ENCODE peak calls at places on chromosome 10, in five cellular contexts. A is psoas muscle, Z is IMR-90, R is left lung, W is mammary epithelial cell. M is an unnamed sample.

GRCh38 chr10:86321568-86321967 is 45.0 kb downstream of the GRID1 start:
- DNase-seq in A (no peak), Z (no peak), R (no peak), W (no peak), M (no peak)

GRCh38 chr10:48658243-48658888 is 26.3 kb upstream of the WDFY4 start:
- DNase-seq in A (peak; percentile 79), Z (peak; percentile 58), R (peak; percentile 90), W (peak; percentile 39), M (peak; percentile 85)

GRCh38 chr10:124539935-124540641 is 78.5 kb downstream of the LHPP start:
- DNase-seq in A (peak; percentile 75), Z (peak; percentile 18), R (peak; percentile 90), W (no peak), M (peak; percentile 82)

GRCh38 chr10:99364125-99364524 is 35.0 kb downstream of the CNNM1 start:
- DNase-seq in A (no peak), Z (peak; percentile 79), R (no peak), W (no peak), M (no peak)

GRCh38 chr10:76382381-76382851 is 951.0 kb downstream of the LRMDA start:
- DNase-seq in A (peak; percentile 14), Z (peak; percentile 49), R (no peak), W (peak; percentile 58), M (no peak)

GRCh38 chr10:25504306-25504705 is 329.5 kb downstream of the GPR158 start:
- DNase-seq in A (no peak), Z (no peak), R (no peak), W (no peak), M (no peak)

GRCh38 chr10:113178771-113179170 is 228.7 kb downstream of the TCF7L2 start:
- DNase-seq in A (no peak), Z (no peak), R (no peak), W (no peak), M (no peak)

GRCh38 chr10:89171263-89171872 is 35.7 kb downstream of the CH25H start:
- DNase-seq in A (no peak), Z (peak; percentile 64), R (no peak), W (peak; percentile 26), M (no peak)

GRCh38 chr10:84429926-84430520 is 101.6 kb downstream of the CCSER2 start:
- DNase-seq in A (peak; percentile 34), Z (peak; percentile 47), R (no peak), W (peak; percentile 61), M (peak; percentile 60)

DNA sequence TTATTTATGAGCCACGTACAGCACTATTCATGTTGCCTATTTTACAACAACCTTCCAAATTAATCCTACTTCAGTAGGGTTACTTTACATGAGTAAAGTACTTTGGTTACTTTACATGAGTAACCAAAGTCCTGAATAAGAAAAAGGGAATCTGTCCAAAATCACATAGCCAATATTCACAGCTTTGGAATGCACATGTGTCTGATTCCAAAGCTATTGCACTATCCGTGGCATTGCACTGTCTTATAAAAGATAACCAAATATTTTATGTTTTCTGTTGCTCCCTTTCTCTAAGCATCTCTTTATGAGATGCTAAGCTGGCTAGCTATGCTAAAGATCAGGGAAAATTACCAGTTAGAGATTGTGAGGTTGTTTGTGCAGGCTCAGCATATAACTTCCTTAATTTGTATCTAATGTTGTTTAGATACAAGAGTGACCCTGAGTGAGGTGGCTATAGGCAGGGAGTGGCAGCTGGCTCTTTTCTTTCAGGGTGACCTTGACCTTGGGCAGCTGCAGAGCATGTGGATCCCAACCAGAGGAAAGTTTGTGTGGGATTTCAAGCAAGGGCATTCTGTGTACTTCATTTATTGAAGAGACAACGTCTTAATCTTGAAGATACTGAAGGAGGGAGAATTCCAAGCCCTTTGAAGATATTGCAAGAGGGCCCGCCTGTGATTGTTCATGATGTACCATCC is 366.1 kb upstream of the ANKRD30A start:
- DNase-seq in A (no peak), Z (peak; percentile 93), R (no peak), W (peak; percentile 56), M (no peak)
- TF ChIP-seq CTCF in A (no peak), Z (no peak), R (no peak), W (no peak), M (no peak)

GRCh38 chr10:59831658-59832503 is 74.5 kb downstream of the CCDC6 start:
- DNase-seq in A (no peak), Z (no peak), R (no peak), W (peak; percentile 55), M (no peak)

GRCh38 chr10:59825932-59826331 is 72.7 kb upstream of the MRLN start:
- DNase-seq in A (no peak), Z (no peak), R (no peak), W (no peak), M (no peak)

GRCh38 chr10:59829601-59830000 is 76.3 kb upstream of the MRLN start:
- DNase-seq in A (no peak), Z (no peak), R (no peak), W (no peak), M (no peak)

GRCh38 chr10:59830601-59831259 is 75.6 kb downstream of the CCDC6 start:
- DNase-seq in A (peak; percentile 29), Z (peak; percentile 56), R (no peak), W (peak; percentile 12), M (peak; percentile 53)

DNA sequence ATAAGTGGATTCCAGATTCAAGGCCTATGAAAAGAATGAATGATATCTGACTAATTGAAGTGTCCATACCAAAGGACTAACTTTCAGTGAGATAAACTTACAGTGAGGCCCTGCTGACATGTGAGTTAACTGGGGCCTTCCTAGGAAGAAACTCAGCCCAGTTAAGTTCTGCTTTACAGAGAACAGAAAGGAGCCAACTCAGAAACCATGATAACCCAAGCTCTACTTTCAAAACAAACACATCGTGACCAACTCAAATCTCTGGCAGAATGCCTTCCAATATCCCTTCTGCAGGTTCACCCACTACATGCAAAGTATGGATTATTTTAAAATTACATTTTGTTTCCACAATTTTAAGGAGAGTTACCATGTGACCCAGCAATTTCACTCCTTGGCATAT is 75.8 kb upstream of the MRLN start:
- DNase-seq in A (no peak), Z (peak; percentile 17), R (no peak), W (no peak), M (no peak)
- TF ChIP-seq CTCF in A (no peak), Z (no peak), R (no peak), W (no peak), M (no peak)

GRCh38 chr10:75351637-75352036 is 49.9 kb downstream of the ZNF503 start:
- DNase-seq in A (no peak), Z (no peak), R (no peak), W (no peak), M (no peak)

GRCh38 chr10:75350791-75351190 is 50.8 kb downstream of the ZNF503 start:
- DNase-seq in A (no peak), Z (peak; percentile 80), R (no peak), W (peak; percentile 49), M (no peak)

GRCh38 chr10:75345738-75346137 is 55.8 kb downstream of the ZNF503 start:
- DNase-seq in A (no peak), Z (no peak), R (no peak), W (no peak), M (no peak)

GRCh38 chr10:75344170-75344569 is 57.4 kb downstream of the ZNF503 start:
- DNase-seq in A (no peak), Z (no peak), R (no peak), W (no peak), M (no peak)

GRCh38 chr10:75347211-75347610 is 54.4 kb downstream of the ZNF503 start:
- DNase-seq in A (no peak), Z (no peak), R (no peak), W (no peak), M (peak; percentile 57)
- TF ChIP-seq CTCF in A (no peak), Z (no peak), R (no peak), W (no peak), M (no peak)

GRCh38 chr10:88131561-88132139 is 268.2 kb downstream of the PTEN start:
- DNase-seq in A (peak; percentile 42), Z (no peak), R (no peak), W (peak; percentile 93), M (no peak)
- TF ChIP-seq CTCF in A (peak; percentile 33), Z (no peak), R (no peak), W (peak; percentile 72), M (no peak)

DNA sequence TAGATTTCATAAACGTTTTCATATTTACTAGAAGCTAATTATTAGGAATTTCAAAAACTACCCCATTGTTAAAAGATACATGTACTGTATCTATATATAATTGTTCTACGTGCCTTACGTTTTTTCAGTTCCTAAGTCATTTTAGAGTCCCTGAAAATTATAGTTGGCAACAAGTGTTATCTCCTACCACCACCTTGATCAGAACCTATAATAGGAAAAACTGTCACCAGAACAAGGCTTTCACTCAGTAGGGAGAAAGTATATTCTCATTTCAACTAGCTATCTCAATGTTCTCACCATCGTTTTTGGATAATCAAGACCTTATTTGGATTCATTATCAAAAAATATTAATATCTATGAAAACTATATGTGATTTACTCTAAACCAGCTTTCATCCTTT is 107.7 kb downstream of the CPEB3 start:
- DNase-seq in A (no peak), Z (no peak), R (no peak), W (no peak), M (no peak)
- TF ChIP-seq CTCF in A (no peak), Z (no peak), R (no peak), W (no peak), M (no peak)

DNA sequence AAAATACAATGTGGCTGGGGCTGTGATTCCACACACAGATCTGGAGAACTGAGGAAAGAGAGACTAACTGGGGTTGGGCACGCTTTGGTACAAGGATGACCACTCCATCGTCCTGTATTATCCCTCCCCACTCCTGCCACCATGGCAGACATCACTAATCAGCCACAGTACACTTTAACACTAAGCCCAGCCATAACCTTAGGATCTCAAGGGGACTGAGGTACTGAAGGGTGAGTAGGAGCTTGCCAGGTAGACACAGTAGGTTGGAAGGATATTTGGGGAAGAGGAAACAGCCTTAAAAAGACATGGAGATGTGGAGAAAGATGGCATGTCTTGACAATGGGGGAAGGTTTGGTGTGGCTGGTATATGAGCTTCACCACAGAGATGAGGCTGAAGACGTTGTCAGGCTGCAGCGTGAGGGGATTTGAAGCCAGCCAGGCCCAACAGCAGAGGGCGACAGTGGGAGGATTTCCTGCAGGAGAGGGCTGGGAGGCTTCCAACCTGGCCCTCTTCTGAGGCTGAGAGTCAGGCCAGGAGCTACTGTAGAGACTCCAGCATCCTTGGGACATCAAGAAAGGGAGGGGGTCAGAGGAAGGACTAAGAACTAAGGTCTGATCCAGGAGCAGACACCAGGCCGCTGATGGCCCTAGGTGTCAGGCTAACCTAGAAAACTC is 58.6 kb upstream of the COL13A1 start:
- DNase-seq in A (no peak), Z (peak; percentile 19), R (no peak), W (no peak), M (peak; percentile 68)
- TF ChIP-seq CTCF in A (no peak), Z (peak; percentile 55), R (peak; percentile 28), W (peak; percentile 38), M (peak; percentile 51)

GRCh38 chr10:5663692-5664427 is 2.5 kb downstream of the ASB13 start:
- DNase-seq in A (no peak), Z (no peak), R (no peak), W (no peak), M (peak; percentile 33)
- TF ChIP-seq CTCF in A (no peak), Z (no peak), R (no peak), W (no peak), M (no peak)

GRCh38 chr10:63504145-63504881 is 16.9 kb upstream of the REEP3 start:
- DNase-seq in A (no peak), Z (no peak), R (no peak), W (peak; percentile 90), M (no peak)
- TF ChIP-seq CTCF in A (no peak), Z (no peak), R (no peak), W (peak; percentile 19), M (no peak)